ENCODE peak calls at places on chromosomes 12 and 14, in five cellular contexts. Y is T1000, M is frontal cortex, P is GM20000, R is mesothelial cell of epicardium. V is an unnamed sample.

GRCh38 chr14:98293527-98293926 is 978.5 kb downstream of the BCL11B start:
- DNase-seq in Y (no peak), M (peak), P (no peak), R (no peak), V (no peak)

GRCh38 chr14:60166144-60166543 is 946 bp upstream of the DHRS7 start:
- DNase-seq in Y (no peak), M (no peak), P (no peak), R (no peak), V (no peak)

GRCh38 chr12:20415013-20415412 is 46.7 kb downstream of the PDE3A start:
- DNase-seq in Y (no peak), M (no peak), P (no peak), R (no peak), V (no peak)

GRCh38 chr12:114355389-114356088 is 50.4 kb downstream of the TBX5 start:
- DNase-seq in Y (no peak), M (no peak), P (no peak), R (no peak), V (no peak)

GRCh38 chr12:76020731-76021672 is 10.6 kb downstream of the PHLDA1 start:
- DNase-seq in Y (peak), M (no peak), P (peak), R (no peak), V (peak)

GRCh38 chr12:131833896-131834641 is 5.9 kb downstream of the MMP17 start:
- DNase-seq in Y (no peak), M (no peak), P (no peak), R (no peak), V (no peak)

GRCh38 chr12:114063435-114063834 is 97.3 kb upstream of the RBM19 start:
- DNase-seq in Y (no peak), M (no peak), P (no peak), R (no peak), V (no peak)

GRCh38 chr12:128966411-128966810 is 113.1 kb downstream of the GLT1D1 start:
- DNase-seq in Y (no peak), M (no peak), P (no peak), R (no peak), V (no peak)

GRCh38 chr12:14665354-14666348 is 30.7 kb downstream of the GUCY2C start:
- DNase-seq in Y (no peak), M (no peak), P (no peak), R (no peak), V (no peak)

GRCh38 chr14:75736845-75737485 is 75.9 kb downstream of the TTLL5 start:
- DNase-seq in Y (no peak), M (no peak), P (no peak), R (no peak), V (no peak)

GRCh38 chr12:106247731-106248176 is at the start of gene CKAP4:
- DNase-seq in Y (peak), M (peak), P (peak), R (peak), V (peak)

GRCh38 chr14:24735984-24736630 is 102.1 kb upstream of the GZMB start:
- DNase-seq in Y (no peak), M (no peak), P (no peak), R (no peak), V (no peak)

GRCh38 chr12:12070674-12071661 is at the start of gene BCL2L14:
- DNase-seq in Y (no peak), M (no peak), P (peak), R (no peak), V (peak)

GRCh38 chr12:115060477-115061168 is 376.6 kb upstream of the TBX3 start:
- DNase-seq in Y (no peak), M (no peak), P (no peak), R (no peak), V (no peak)

GRCh38 chr14:61225304-61225703 is 55.8 kb downstream of the TMEM30B start:
- DNase-seq in Y (no peak), M (no peak), P (no peak), R (no peak), V (no peak)

GRCh38 chr12:13152281-13152680 is 44.2 kb upstream of the EMP1 start:
- DNase-seq in Y (no peak), M (no peak), P (no peak), R (no peak), V (no peak)

GRCh38 chr12:12788675-12789368 is 3.4 kb downstream of the APOLD1 start:
- DNase-seq in Y (no peak), M (no peak), P (peak), R (no peak), V (peak)

GRCh38 chr12:1859643-1860042 is 39.3 kb downstream of the LRTM2 start:
- DNase-seq in Y (peak), M (no peak), P (no peak), R (no peak), V (no peak)

GRCh38 chr12:102769323-102769916 is 147.6 kb downstream of the PAH start:
- DNase-seq in Y (peak), M (no peak), P (peak), R (peak), V (peak)

GRCh38 chr12:127886821-127887220 is 380.1 kb upstream of the TMEM132C start:
- DNase-seq in Y (no peak), M (no peak), P (no peak), R (no peak), V (no peak)

GRCh38 chr12:68846811-68847210 is 38.8 kb downstream of the MDM2 start:
- DNase-seq in Y (no peak), M (no peak), P (no peak), R (no peak), V (no peak)

GRCh38 chr12:5083955-5084849 is 40.5 kb downstream of the KCNA5 start:
- DNase-seq in Y (no peak), M (peak), P (peak), R (no peak), V (peak)

GRCh38 chr14:76615331-76615730 is 145.9 kb upstream of the VASH1 start:
- DNase-seq in Y (no peak), M (no peak), P (no peak), R (no peak), V (no peak)

GRCh38 chr12:44763021-44763420 is 113.1 kb downstream of the NELL2 start:
- DNase-seq in Y (no peak), M (no peak), P (no peak), R (no peak), V (no peak)

GRCh38 chr14:68663385-68664076 is 129.3 kb downstream of the ZFP36L1 start:
- DNase-seq in Y (no peak), M (no peak), P (peak), R (no peak), V (peak)

GRCh38 chr12:54560374-54560858 is 11.0 kb downstream of the PDE1B start:
- DNase-seq in Y (peak), M (peak), P (peak), R (peak), V (peak)

GRCh38 chr12:39402922-39403321 is 40.0 kb downstream of the KIF21A start:
- DNase-seq in Y (no peak), M (no peak), P (peak), R (no peak), V (no peak)

GRCh38 chr12:83793616-83794015 is 1106.9 kb downstream of the TMTC2 start:
- DNase-seq in Y (no peak), M (no peak), P (no peak), R (no peak), V (no peak)

GRCh38 chr14:103541494-103541943 is 12.5 kb downstream of the TRMT61A start:
- DNase-seq in Y (no peak), M (no peak), P (no peak), R (no peak), V (no peak)

GRCh38 chr12:3313655-3314305 is 177.2 kb upstream of the PRMT8 start:
- DNase-seq in Y (no peak), M (no peak), P (peak), R (no peak), V (peak)

GRCh38 chr12:120916561-120916960 is 12.4 kb upstream of the SPPL3 start:
- DNase-seq in Y (no peak), M (no peak), P (no peak), R (no peak), V (no peak)

GRCh38 chr14:105095236-105095805 is 30.1 kb upstream of the GPR132 start:
- DNase-seq in Y (no peak), M (no peak), P (no peak), R (no peak), V (no peak)

GRCh38 chr12:44827832-44828438 is 48.2 kb downstream of the NELL2 start:
- DNase-seq in Y (no peak), M (no peak), P (no peak), R (no peak), V (no peak)

GRCh38 chr12:65067383-65067782 is 53.7 kb downstream of the WIF1 start:
- DNase-seq in Y (no peak), M (no peak), P (no peak), R (no peak), V (no peak)